ENCODE peak calls at places on chromosomes 5 and 9, in eight cellular contexts. K is suprapubic skin, W is brain microvascular endothelial cell, H is colonic mucosa, V is IMR-90, Q is neural progenitor cell, A is transverse colon, F is mesendoderm. E is an unnamed sample. For H3K27me3 and H3K36me3, the result is how much of the 10 kb centered on the place peaks cover.

GRCh38 chr5:59684388-59685003 is 209.0 kb downstream of the PDE4D start:
- DNase-seq in K (no peak), W (no peak), H (no peak), V (no peak), Q (no peak), A (no peak), F (peak), E (no peak)

GRCh38 chr9:91500509-91501011 is 76.9 kb upstream of the NFIL3 start:
- DNase-seq in K (no peak), W (peak), H (no peak), V (peak), Q (no peak), A (no peak), F (no peak), E (no peak)

GRCh38 chr5:55241756-55242155 is 8.3 kb upstream of the CCNO start:
- DNase-seq in K (no peak), W (no peak), H (no peak), V (no peak), Q (no peak), A (no peak), F (no peak), E (no peak)

GRCh38 chr5:68652507-68652906 is 437.0 kb downstream of the PIK3R1 start:
- DNase-seq in K (no peak), W (no peak), H (peak), V (no peak), Q (no peak), A (no peak), F (no peak), E (no peak)

GRCh38 chr5:14246350-14247053 is 103.4 kb downstream of the TRIO start:
- DNase-seq in K (no peak), W (no peak), H (no peak), V (no peak), Q (peak), A (no peak), F (peak), E (peak)

GRCh38 chr9:98610196-98610595 is 98.5 kb downstream of the GABBR2 start:
- DNase-seq in K (no peak), W (no peak), H (no peak), V (peak), Q (no peak), A (no peak), F (peak), E (no peak)

GRCh38 chr5:151023651-151024050 is 3.3 kb downstream of the GPX3 start:
- DNase-seq in K (no peak), W (no peak), H (peak), V (no peak), Q (no peak), A (peak), F (no peak), E (no peak)

GRCh38 chr5:74325866-74326265 is 314.7 kb downstream of the ENC1 start:
- DNase-seq in K (no peak), W (no peak), H (no peak), V (no peak), Q (no peak), A (no peak), F (no peak), E (no peak)

GRCh38 chr5:141192110-141192725 is at the start of gene PCDHB10:
- DNase-seq in K (no peak), W (no peak), H (peak), V (peak), Q (peak), A (no peak), F (peak), E (peak)

GRCh38 chr9:118569151-118569550 is 800.1 kb downstream of the BRINP1 start:
- DNase-seq in K (no peak), W (no peak), H (no peak), V (no peak), Q (no peak), A (no peak), F (no peak), E (no peak)

DNA sequence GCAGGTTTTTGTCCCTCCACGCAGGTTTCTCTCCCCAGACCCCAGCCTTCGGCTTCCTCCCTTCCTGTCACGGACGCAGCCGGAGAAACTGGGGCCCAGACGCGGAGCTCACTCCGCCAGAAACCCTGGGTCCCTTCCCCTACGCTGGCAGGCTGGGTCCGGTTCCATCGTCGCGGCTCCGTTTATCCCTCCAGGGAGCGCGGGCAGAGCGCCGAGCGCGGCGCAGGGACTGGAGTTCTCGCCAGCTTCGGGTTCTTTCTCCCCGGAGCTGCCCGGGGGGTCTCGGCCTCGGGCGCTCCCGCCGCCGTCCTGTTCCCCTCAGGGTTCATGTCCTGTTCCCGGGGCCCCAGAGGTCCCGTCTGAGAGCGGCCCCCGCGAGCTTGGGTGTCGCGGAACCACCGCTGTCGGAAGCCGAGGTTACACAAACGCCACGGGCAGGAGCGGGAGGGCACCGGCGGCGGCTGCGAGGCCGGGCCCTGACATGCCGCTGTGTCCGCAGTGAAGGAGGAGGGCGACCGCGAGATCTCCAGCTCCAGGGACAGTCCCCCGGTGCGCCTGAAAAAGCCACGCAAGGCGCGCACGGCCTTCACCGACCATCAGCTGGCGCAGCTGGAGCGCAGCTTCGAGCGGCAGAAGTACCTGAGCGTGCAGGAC is 4.6 kb downstream of the BARHL1 start:
- DNase-seq in K (no peak), W (no peak), H (no peak), V (no peak), Q (peak), A (no peak), F (no peak), E (peak)
- H3K4me3 ChIP-seq in K (no peak), W (no peak), H (no peak), V (no peak), Q (peak), A (no peak), F (no peak), E (peak)

GRCh38 chr9:15280647-15281046 is 26.4 kb downstream of the TTC39B start:
- DNase-seq in K (no peak), W (no peak), H (no peak), V (no peak), Q (peak), A (no peak), F (no peak), E (peak)
- H3K27me3 ChIP-seq in K (under half), W (under half), H (under half), V (under half), Q (under half), A (under half), F (under half), E (under half)

GRCh38 chr5:119470851-119471451 is 18.7 kb downstream of the HSD17B4 start:
- DNase-seq in K (no peak), W (peak), H (no peak), V (peak), Q (peak), A (no peak), F (peak), E (no peak)

GRCh38 chr5:119470105-119470763 is 17.9 kb downstream of the HSD17B4 start:
- DNase-seq in K (no peak), W (no peak), H (no peak), V (no peak), Q (no peak), A (no peak), F (peak), E (peak)

GRCh38 chr5:119476341-119476740 is 24.0 kb downstream of the HSD17B4 start:
- DNase-seq in K (no peak), W (no peak), H (no peak), V (no peak), Q (peak), A (no peak), F (no peak), E (no peak)

GRCh38 chr5:119468286-119468685 is 16.0 kb downstream of the HSD17B4 start:
- DNase-seq in K (no peak), W (no peak), H (no peak), V (no peak), Q (no peak), A (no peak), F (no peak), E (no peak)

GRCh38 chr5:119473241-119473640 is 20.9 kb downstream of the HSD17B4 start:
- DNase-seq in K (no peak), W (no peak), H (no peak), V (no peak), Q (no peak), A (no peak), F (no peak), E (no peak)
- H3K36me3 ChIP-seq in K (under half), W (under half), H (under half), V (under half), Q (under half), A (under half), F (under half), E (under half)

GRCh38 chr5:126208691-126209090 is 214.5 kb upstream of the GRAMD2B start:
- DNase-seq in K (no peak), W (no peak), H (no peak), V (no peak), Q (no peak), A (no peak), F (no peak), E (no peak)
- H3K4me3 ChIP-seq in K (no peak), W (no peak), H (no peak), V (no peak), Q (no peak), A (no peak), F (no peak), E (no peak)

GRCh38 chr9:135693265-135693664 is 6.0 kb downstream of the SOHLH1 start:
- DNase-seq in K (no peak), W (no peak), H (no peak), V (no peak), Q (no peak), A (no peak), F (no peak), E (no peak)
- H3K27me3 ChIP-seq in K (half or more), W (under half), H (under half), V (under half), Q (under half), A (under half), F (under half), E (under half)

GRCh38 chr9:135939351-135940265 is 21.6 kb downstream of the UBAC1 start:
- DNase-seq in K (no peak), W (no peak), H (no peak), V (no peak), Q (no peak), A (no peak), F (no peak), E (no peak)
- H3K36me3 ChIP-seq in K (half or more), W (under half), H (under half), V (half or more), Q (under half), A (under half), F (under half), E (under half)

DNA sequence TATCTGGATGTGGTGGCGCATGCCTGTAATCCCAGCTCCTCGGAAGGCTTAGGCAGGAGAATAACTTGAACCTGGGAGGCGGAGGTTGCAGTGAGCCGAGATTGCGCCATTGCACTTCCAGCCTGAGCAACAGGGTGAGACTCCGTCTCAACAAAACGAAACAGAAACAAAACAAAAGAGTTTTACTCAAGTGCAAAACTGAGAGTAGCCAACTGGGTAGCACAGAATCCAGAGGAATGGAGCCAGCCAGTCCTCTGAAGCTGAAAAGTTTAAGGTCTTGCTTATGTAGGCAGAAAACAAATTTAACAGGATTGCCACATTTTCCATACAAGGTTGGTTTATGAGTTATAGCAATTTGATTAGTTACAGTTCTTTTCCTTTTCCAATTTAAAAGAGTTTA is 32.0 kb downstream of the SPIN1 start:
- DNase-seq in K (no peak), W (no peak), H (no peak), V (no peak), Q (no peak), A (no peak), F (no peak), E (no peak)
- H3K4me3 ChIP-seq in K (no peak), W (no peak), H (no peak), V (no peak), Q (no peak), A (no peak), F (no peak), E (no peak)